ENCODE peak calls at places on chromosomes 3 and 15, in six cellular contexts. O is stimulated activated naive B cell treated with anti-CD40 and anti-IgM and Interleukin-4, amounts not matched to agents 10 μg/mL and 1 μg/mL and 100 μg/mL, for 72 hours; N is activated CD4-positive, alpha-beta T cell treated with anti-CD3 and anti-CD28 coated beads for 24 hours; Q is RKO; K is AG09319; R is dorsolateral prefrontal cortex. W is an unnamed sample.

GRCh38 chr3:56468184-56469106 is at the start of gene ERC2:
- DNase-seq in O (no peak), N (no peak), Q (no peak), K (peak; percentile 1), R (peak; percentile 40), W (no peak)

GRCh38 chr15:59255647-59256380 is 49.2 kb downstream of the LDHAL6B start:
- DNase-seq in O (no peak), N (no peak), Q (no peak), K (no peak), R (no peak), W (no peak)

GRCh38 chr3:128107809-128108208 is 15.8 kb downstream of the RUVBL1 start:
- DNase-seq in O (no peak), N (no peak), Q (no peak), K (no peak), R (no peak), W (no peak)

GRCh38 chr15:60970246-60971170 is 258.6 kb downstream of the RORA start:
- DNase-seq in O (no peak), N (no peak), Q (no peak), K (no peak), R (no peak), W (no peak)

GRCh38 chr15:29278436-29279099 is 8.9 kb upstream of the NSMCE3 start:
- DNase-seq in O (no peak), N (no peak), Q (peak; percentile 66), K (no peak), R (no peak), W (no peak)

GRCh38 chr3:103712320-103713008 is 1277.6 kb downstream of the ZPLD1 start:
- DNase-seq in O (no peak), N (no peak), Q (peak; percentile 89), K (no peak), R (no peak), W (no peak)

GRCh38 chr15:45187894-45188830 is at the start of gene SHF:
- DNase-seq in O (peak; percentile 87), N (peak; percentile 66), Q (peak; percentile 75), K (no peak), R (no peak), W (peak; percentile 84)

GRCh38 chr3:150180349-150180748 is 209.7 kb upstream of the PFN2 start:
- DNase-seq in O (no peak), N (no peak), Q (no peak), K (peak; percentile 52), R (no peak), W (no peak)

GRCh38 chr15:44798815-44799214 is 62.5 kb downstream of the TRIM69 start:
- DNase-seq in O (no peak), N (no peak), Q (peak; percentile 12), K (no peak), R (no peak), W (no peak)

GRCh38 chr3:75192065-75192658 is 472.0 kb upstream of the FRG2C start:
- DNase-seq in O (no peak), N (peak; percentile 33), Q (peak; percentile 55), K (peak; percentile 10), R (no peak), W (peak; percentile 29)

GRCh38 chr3:17752441-17752840 is 10.0 kb upstream of the TBC1D5 start:
- DNase-seq in O (no peak), N (no peak), Q (no peak), K (peak; percentile 11), R (no peak), W (no peak)

GRCh38 chr3:115190747-115191146 is 43.7 kb upstream of the ZBTB20 start:
- DNase-seq in O (no peak), N (no peak), Q (no peak), K (no peak), R (no peak), W (no peak)

GRCh38 chr15:81950841-81951414 is 94.9 kb downstream of the MEX3B start:
- DNase-seq in O (no peak), N (no peak), Q (no peak), K (no peak), R (no peak), W (no peak)

GRCh38 chr3:133575121-133575520 is 1.6 kb downstream of the CDV3 start:
- DNase-seq in O (no peak), N (no peak), Q (peak; percentile 48), K (no peak), R (no peak), W (no peak)

GRCh38 chr3:28786446-28786845 is 437.8 kb upstream of the AZI2 start:
- DNase-seq in O (no peak), N (no peak), Q (no peak), K (no peak), R (no peak), W (no peak)

GRCh38 chr15:68379759-68380290 is 52.1 kb downstream of the ITGA11 start:
- DNase-seq in O (no peak), N (no peak), Q (no peak), K (no peak), R (no peak), W (no peak)

GRCh38 chr3:126752303-126753190 is 48.5 kb downstream of the CHCHD6 start:
- DNase-seq in O (peak; percentile 61), N (peak; percentile 23), Q (peak; percentile 58), K (peak; percentile 45), R (peak; percentile 72), W (peak; percentile 82)

GRCh38 chr3:179149239-179149887 is 1.2 kb downstream of the PIK3CA start:
- DNase-seq in O (peak; percentile 71), N (peak; percentile 43), Q (peak; percentile 70), K (no peak), R (no peak), W (peak; percentile 37)

GRCh38 chr15:99429681-99430081 is 136.1 kb upstream of the MEF2A start:
- DNase-seq in O (no peak), N (no peak), Q (no peak), K (no peak), R (no peak), W (no peak)

GRCh38 chr3:132255041-132255745 is 62.0 kb upstream of the ACP3 start:
- DNase-seq in O (no peak), N (no peak), Q (peak; percentile 35), K (peak; percentile 43), R (no peak), W (no peak)

GRCh38 chr15:84603630-84604379 is 3.0 kb downstream of the ZSCAN2 start:
- DNase-seq in O (no peak), N (no peak), Q (no peak), K (no peak), R (no peak), W (no peak)

GRCh38 chr3:58824285-58824684 is 157.7 kb upstream of the FAM3D start:
- DNase-seq in O (peak; percentile 13), N (no peak), Q (peak; percentile 61), K (no peak), R (peak; percentile 51), W (peak; percentile 25)

GRCh38 chr3:127175272-127175671 is 17.7 kb upstream of the PRR23E start:
- DNase-seq in O (no peak), N (no peak), Q (no peak), K (no peak), R (no peak), W (no peak)

GRCh38 chr15:70483513-70483912 is 279.8 kb downstream of the UACA start:
- DNase-seq in O (no peak), N (no peak), Q (no peak), K (no peak), R (no peak), W (no peak)

GRCh38 chr15:25437751-25438600 is 848 bp downstream of the UBE3A start:
- DNase-seq in O (peak; percentile 67), N (peak; percentile 19), Q (peak; percentile 61), K (no peak), R (peak; percentile 27), W (peak; percentile 66)

GRCh38 chr15:91263632-91264477 is 163.8 kb downstream of the SV2B start:
- DNase-seq in O (no peak), N (no peak), Q (no peak), K (no peak), R (no peak), W (no peak)

GRCh38 chr3:156781310-156782230 is 44.6 kb upstream of the LEKR1 start:
- DNase-seq in O (no peak), N (no peak), Q (peak; percentile 40), K (no peak), R (no peak), W (no peak)

GRCh38 chr3:132721479-132722164 is 587 bp downstream of the NPHP3 start:
- DNase-seq in O (no peak), N (peak; percentile 12), Q (peak; percentile 75), K (no peak), R (peak; percentile 52), W (no peak)

GRCh38 chr3:86923071-86923476 is 67.9 kb downstream of the VGLL3 start:
- DNase-seq in O (no peak), N (no peak), Q (peak; percentile 1), K (peak; percentile 34), R (no peak), W (no peak)

GRCh38 chr15:92118162-92118935 is 264.8 kb downstream of the SLCO3A1 start:
- DNase-seq in O (no peak), N (no peak), Q (no peak), K (no peak), R (no peak), W (no peak)

GRCh38 chr3:4985330-4986174 is 6.3 kb downstream of the BHLHE40 start:
- DNase-seq in O (no peak), N (no peak), Q (peak; percentile 71), K (no peak), R (no peak), W (no peak)

GRCh38 chr3:12810013-12810780 is 13.7 kb downstream of the CAND2 start:
- DNase-seq in O (peak; percentile 86), N (peak; percentile 92), Q (peak; percentile 89), K (peak; percentile 76), R (peak; percentile 93), W (peak; percentile 99)

GRCh38 chr15:57873564-57874209 is 167.2 kb downstream of the POLR2M start:
- DNase-seq in O (no peak), N (no peak), Q (no peak), K (no peak), R (no peak), W (no peak)

GRCh38 chr15:66839511-66840112 is 137.6 kb downstream of the SMAD6 start:
- DNase-seq in O (no peak), N (no peak), Q (no peak), K (no peak), R (no peak), W (no peak)

GRCh38 chr3:99167016-99167415 is 265.5 kb upstream of the DCBLD2 start:
- DNase-seq in O (no peak), N (no peak), Q (no peak), K (no peak), R (no peak), W (no peak)

GRCh38 chr3:14451844-14452533 is 49.6 kb downstream of the SLC6A6 start:
- DNase-seq in O (no peak), N (no peak), Q (no peak), K (peak; percentile 72), R (no peak), W (no peak)

GRCh38 chr15:99719096-99719541 is 14.1 kb downstream of the LYSMD4 start:
- DNase-seq in O (no peak), N (no peak), Q (no peak), K (no peak), R (no peak), W (peak; percentile 59)

GRCh38 chr3:109284071-109284470 is 32.2 kb downstream of the DPPA2 start:
- DNase-seq in O (no peak), N (no peak), Q (no peak), K (no peak), R (no peak), W (no peak)

GRCh38 chr15:92197761-92198160 is 195.9 kb upstream of the ST8SIA2 start:
- DNase-seq in O (no peak), N (no peak), Q (no peak), K (no peak), R (no peak), W (no peak)